ENCODE peak calls at places on chromosome 9, in six cellular contexts. One of them, this sample, is unnamed.

GRCh38 chr9:129761293-129761900 is 8.6 kb upstream of the PTGES start:
- DNase-seq in GM12878: no peak
- DNase-seq in SK-N-SH: no peak
- DNase-seq in PC-3: no peak
- DNase-seq in fibroblast of lung: peak; percentile 94
- DNase-seq in keratinocyte: no peak
- DNase-seq in this sample: no peak

GRCh38 chr9:22452415-22453010 is 5.9 kb downstream of the DMRTA1 start:
- DNase-seq in GM12878: no peak
- DNase-seq in SK-N-SH: no peak
- DNase-seq in PC-3: peak; percentile 67
- DNase-seq in fibroblast of lung: peak; percentile 44
- DNase-seq in keratinocyte: peak; percentile 15
- DNase-seq in this sample: peak; percentile 72

GRCh38 chr9:70420267-70421019 is 6.0 kb upstream of the KLF9 start:
- DNase-seq in GM12878: no peak
- DNase-seq in SK-N-SH: peak; percentile 78
- DNase-seq in PC-3: peak; percentile 52
- DNase-seq in fibroblast of lung: peak; percentile 95
- DNase-seq in keratinocyte: no peak
- DNase-seq in this sample: peak; percentile 94

GRCh38 chr9:16870606-16871357 is at the start of gene BNC2:
- DNase-seq in GM12878: no peak
- DNase-seq in SK-N-SH: peak; percentile 84
- DNase-seq in PC-3: peak; percentile 39
- DNase-seq in fibroblast of lung: peak; percentile 71
- DNase-seq in keratinocyte: no peak
- DNase-seq in this sample: peak; percentile 89

GRCh38 chr9:4638968-4639367 is 23.1 kb upstream of the PLPP6 start:
- DNase-seq in GM12878: no peak
- DNase-seq in SK-N-SH: no peak
- DNase-seq in PC-3: no peak
- DNase-seq in fibroblast of lung: no peak
- DNase-seq in keratinocyte: no peak
- DNase-seq in this sample: no peak

GRCh38 chr9:37413311-37413710 is 9.2 kb upstream of the GRHPR start:
- DNase-seq in GM12878: no peak
- DNase-seq in SK-N-SH: no peak
- DNase-seq in PC-3: no peak
- DNase-seq in fibroblast of lung: no peak
- DNase-seq in keratinocyte: no peak
- DNase-seq in this sample: no peak

GRCh38 chr9:91415290-91415689 is 8.3 kb downstream of the NFIL3 start:
- DNase-seq in GM12878: peak; percentile 32
- DNase-seq in SK-N-SH: no peak
- DNase-seq in PC-3: no peak
- DNase-seq in fibroblast of lung: no peak
- DNase-seq in keratinocyte: no peak
- DNase-seq in this sample: no peak

GRCh38 chr9:69891696-69892095 is 71.1 kb downstream of the CFAP95 start:
- DNase-seq in GM12878: no peak
- DNase-seq in SK-N-SH: no peak
- DNase-seq in PC-3: no peak
- DNase-seq in fibroblast of lung: no peak
- DNase-seq in keratinocyte: no peak
- DNase-seq in this sample: no peak

GRCh38 chr9:19298601-19299000 is 68.1 kb downstream of the DENND4C start:
- DNase-seq in GM12878: no peak
- DNase-seq in SK-N-SH: no peak
- DNase-seq in PC-3: no peak
- DNase-seq in fibroblast of lung: no peak
- DNase-seq in keratinocyte: no peak
- DNase-seq in this sample: no peak

GRCh38 chr9:18115131-18115530 is 358.8 kb upstream of the ADAMTSL1 start:
- DNase-seq in GM12878: no peak
- DNase-seq in SK-N-SH: no peak
- DNase-seq in PC-3: no peak
- DNase-seq in fibroblast of lung: no peak
- DNase-seq in keratinocyte: no peak
- DNase-seq in this sample: no peak

GRCh38 chr9:109315889-109316640 is 4.8 kb downstream of the EPB41L4B start:
- DNase-seq in GM12878: no peak
- DNase-seq in SK-N-SH: no peak
- DNase-seq in PC-3: peak; percentile 96
- DNase-seq in fibroblast of lung: peak; percentile 56
- DNase-seq in keratinocyte: peak; percentile 71
- DNase-seq in this sample: peak; percentile 61

GRCh38 chr9:136090768-136091581 is 4.1 kb downstream of the NACC2 start:
- DNase-seq in GM12878: no peak
- DNase-seq in SK-N-SH: peak; percentile 38
- DNase-seq in PC-3: no peak
- DNase-seq in fibroblast of lung: no peak
- DNase-seq in keratinocyte: no peak
- DNase-seq in this sample: peak; percentile 52

GRCh38 chr9:27865031-27865438 is 291.8 kb upstream of the C9orf72 start:
- DNase-seq in GM12878: no peak
- DNase-seq in SK-N-SH: no peak
- DNase-seq in PC-3: peak; percentile 44
- DNase-seq in fibroblast of lung: peak; percentile 4
- DNase-seq in keratinocyte: no peak
- DNase-seq in this sample: no peak

GRCh38 chr9:73348485-73348884 is 196.8 kb downstream of the ANXA1 start:
- DNase-seq in GM12878: no peak
- DNase-seq in SK-N-SH: no peak
- DNase-seq in PC-3: no peak
- DNase-seq in fibroblast of lung: no peak
- DNase-seq in keratinocyte: no peak
- DNase-seq in this sample: peak; percentile 63

GRCh38 chr9:27771803-27772545 is 198.7 kb upstream of the C9orf72 start:
- DNase-seq in GM12878: no peak
- DNase-seq in SK-N-SH: no peak
- DNase-seq in PC-3: peak; percentile 7
- DNase-seq in fibroblast of lung: no peak
- DNase-seq in keratinocyte: no peak
- DNase-seq in this sample: peak; percentile 87

GRCh38 chr9:105091004-105091640 is 153.3 kb upstream of the SLC44A1 start:
- DNase-seq in GM12878: no peak
- DNase-seq in SK-N-SH: no peak
- DNase-seq in PC-3: no peak
- DNase-seq in fibroblast of lung: no peak
- DNase-seq in keratinocyte: no peak
- DNase-seq in this sample: no peak

GRCh38 chr9:105089874-105090273 is 154.6 kb upstream of the SLC44A1 start:
- DNase-seq in GM12878: no peak
- DNase-seq in SK-N-SH: no peak
- DNase-seq in PC-3: no peak
- DNase-seq in fibroblast of lung: no peak
- DNase-seq in keratinocyte: no peak
- DNase-seq in this sample: no peak

GRCh38 chr9:105088499-105088898 is 156.0 kb upstream of the SLC44A1 start:
- DNase-seq in GM12878: no peak
- DNase-seq in SK-N-SH: no peak
- DNase-seq in PC-3: no peak
- DNase-seq in fibroblast of lung: no peak
- DNase-seq in keratinocyte: no peak
- DNase-seq in this sample: no peak

GRCh38 chr9:105098370-105098769 is 146.1 kb upstream of the SLC44A1 start:
- DNase-seq in GM12878: no peak
- DNase-seq in SK-N-SH: no peak
- DNase-seq in PC-3: no peak
- DNase-seq in fibroblast of lung: no peak
- DNase-seq in keratinocyte: no peak
- DNase-seq in this sample: no peak

DNA sequence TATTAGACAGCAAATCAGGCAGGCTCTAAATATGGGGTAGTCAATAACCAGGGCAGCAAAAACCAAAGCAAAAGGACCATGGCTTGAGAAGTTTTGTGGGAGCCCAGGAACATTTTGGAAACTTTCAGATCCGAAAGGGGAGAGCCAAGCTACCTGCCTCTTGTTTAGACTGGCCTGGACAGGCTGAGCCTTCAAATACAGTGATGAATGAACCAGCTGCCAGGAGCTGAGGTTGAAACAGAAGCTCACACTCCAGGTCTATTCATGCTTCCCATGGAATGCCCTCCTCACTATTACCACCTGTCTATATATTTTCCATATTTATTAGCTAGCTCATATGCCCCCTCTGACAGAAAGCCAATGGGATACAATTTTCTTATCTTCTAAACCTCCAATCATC is 150.8 kb upstream of the SLC44A1 start:
- DNase-seq in GM12878: no peak
- DNase-seq in SK-N-SH: no peak
- DNase-seq in PC-3: no peak
- DNase-seq in fibroblast of lung: no peak
- DNase-seq in keratinocyte: no peak
- DNase-seq in this sample: no peak
- H3K27ac ChIP-seq in GM12878: no peak overlapping the region
- H3K27ac ChIP-seq in SK-N-SH: no peak overlapping the region
- H3K27ac ChIP-seq in PC-3: no peak overlapping the region
- H3K27ac ChIP-seq in fibroblast of lung: no peak overlapping the region
- H3K27ac ChIP-seq in keratinocyte: no peak overlapping the region
- H3K27ac ChIP-seq in this sample: no peak overlapping the region

GRCh38 chr9:98591696-98592095 is 117.0 kb downstream of the GABBR2 start:
- DNase-seq in GM12878: no peak
- DNase-seq in SK-N-SH: no peak
- DNase-seq in PC-3: no peak
- DNase-seq in fibroblast of lung: no peak
- DNase-seq in keratinocyte: no peak
- DNase-seq in this sample: no peak
- H3K36me3 ChIP-seq in GM12878: no peaks in the 10 kb centered on the region
- H3K36me3 ChIP-seq in SK-N-SH: no peaks in the 10 kb centered on the region
- H3K36me3 ChIP-seq in PC-3: no peaks in the 10 kb centered on the region
- H3K36me3 ChIP-seq in fibroblast of lung: no peaks in the 10 kb centered on the region
- H3K36me3 ChIP-seq in keratinocyte: no peaks in the 10 kb centered on the region
- H3K36me3 ChIP-seq in this sample: no peaks in the 10 kb centered on the region

GRCh38 chr9:124209279-124209678 is 48.5 kb upstream of the NEK6 start:
- DNase-seq in GM12878: no peak
- DNase-seq in SK-N-SH: no peak
- DNase-seq in PC-3: no peak
- DNase-seq in fibroblast of lung: no peak
- DNase-seq in keratinocyte: no peak
- DNase-seq in this sample: peak; percentile 84
- H3K9ac ChIP-seq in GM12878: no peak overlapping the region
- H3K9ac ChIP-seq in SK-N-SH: no peak overlapping the region
- H3K9ac ChIP-seq in PC-3: no peak overlapping the region
- H3K9ac ChIP-seq in fibroblast of lung: no peak overlapping the region
- H3K9ac ChIP-seq in keratinocyte: no peak overlapping the region
- H3K9ac ChIP-seq in this sample: no peak overlapping the region

DNA sequence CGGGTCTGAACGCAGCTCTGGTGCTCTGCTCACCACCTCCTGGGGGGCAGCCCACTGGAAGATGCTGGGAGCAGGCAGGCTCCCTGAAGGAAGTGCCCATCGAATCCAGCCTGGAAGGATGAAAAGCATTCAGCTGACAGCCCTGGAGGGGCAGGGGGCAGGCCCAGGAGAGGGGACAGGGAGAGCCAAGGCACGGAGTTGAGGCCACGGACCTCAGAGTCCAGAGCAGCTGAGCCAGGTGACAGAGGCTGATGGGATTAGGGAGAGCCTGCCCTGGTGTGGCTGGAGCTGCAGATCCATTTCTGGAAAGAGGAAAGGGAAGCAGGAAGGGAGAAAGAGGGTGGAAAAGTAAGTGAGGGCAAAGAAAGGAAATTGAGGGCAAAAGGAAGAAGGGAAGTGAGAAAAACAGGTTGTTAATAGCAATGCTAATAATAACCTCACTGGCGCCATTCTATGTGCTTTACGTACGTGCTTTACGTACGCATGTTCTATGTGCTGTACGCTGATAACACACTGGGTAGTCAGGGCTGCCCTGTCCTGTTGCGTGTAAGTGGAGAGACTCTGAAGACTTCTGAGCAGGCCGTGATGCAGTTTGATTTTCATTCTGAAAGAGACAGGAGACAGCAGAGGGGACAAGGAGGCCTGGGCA is 52.6 kb downstream of the LMX1B start:
- DNase-seq in GM12878: peak; percentile 20
- DNase-seq in SK-N-SH: no peak
- DNase-seq in PC-3: no peak
- DNase-seq in fibroblast of lung: no peak
- DNase-seq in keratinocyte: no peak
- DNase-seq in this sample: no peak
- H3K27ac ChIP-seq in GM12878: no peak overlapping the region
- H3K27ac ChIP-seq in SK-N-SH: no peak overlapping the region
- H3K27ac ChIP-seq in PC-3: no peak overlapping the region
- H3K27ac ChIP-seq in fibroblast of lung: no peak overlapping the region
- H3K27ac ChIP-seq in keratinocyte: no peak overlapping the region
- H3K27ac ChIP-seq in this sample: peak overlapping the region; percentile 83

DNA sequence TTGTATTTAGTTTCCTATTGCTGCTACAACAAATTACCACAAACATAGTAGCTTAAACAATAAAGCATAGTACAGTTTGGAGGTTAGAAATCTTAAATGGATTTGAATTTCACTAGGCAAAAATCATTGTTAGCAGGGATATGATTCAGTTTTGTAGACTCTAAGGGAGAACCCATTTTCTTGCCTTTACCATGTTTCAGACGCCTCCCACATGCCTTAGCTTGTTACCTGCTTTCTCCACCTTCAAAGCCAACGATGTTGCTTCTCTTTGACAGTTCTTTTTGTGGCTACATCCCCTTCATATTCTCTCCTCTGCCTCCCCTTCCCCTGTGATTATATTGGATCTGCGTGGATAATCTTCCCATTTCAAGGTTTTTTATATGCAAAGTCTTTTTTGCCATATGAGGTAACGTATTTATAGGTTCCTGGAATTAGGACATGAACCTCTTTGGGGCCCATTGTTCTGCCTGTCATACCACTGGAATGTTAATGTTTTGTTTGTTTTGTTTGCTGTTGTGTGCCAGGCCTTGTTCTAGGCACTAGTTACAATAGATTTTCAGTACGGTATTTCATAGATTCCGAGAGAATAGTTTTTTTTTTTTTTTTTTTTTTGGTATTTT is 54.1 kb downstream of the UHRF2 start:
- DNase-seq in GM12878: no peak
- DNase-seq in SK-N-SH: no peak
- DNase-seq in PC-3: no peak
- DNase-seq in fibroblast of lung: no peak
- DNase-seq in keratinocyte: no peak
- DNase-seq in this sample: no peak
- H3K36me3 ChIP-seq in GM12878: peaks cover 15% of the 10 kb centered on the region
- H3K36me3 ChIP-seq in SK-N-SH: peaks cover 66% of the 10 kb centered on the region
- H3K36me3 ChIP-seq in PC-3: peaks cover 7% of the 10 kb centered on the region
- H3K36me3 ChIP-seq in fibroblast of lung: peaks cover 2% of the 10 kb centered on the region
- H3K36me3 ChIP-seq in keratinocyte: no peaks in the 10 kb centered on the region
- H3K36me3 ChIP-seq in this sample: peaks cover 48% of the 10 kb centered on the region

GRCh38 chr9:89418112-89418872 is 79.6 kb downstream of the SEMA4D start:
- DNase-seq in GM12878: no peak
- DNase-seq in SK-N-SH: no peak
- DNase-seq in PC-3: no peak
- DNase-seq in fibroblast of lung: no peak
- DNase-seq in keratinocyte: no peak
- DNase-seq in this sample: no peak
- H3K9ac ChIP-seq in GM12878: peak overlapping the region; percentile 66
- H3K9ac ChIP-seq in SK-N-SH: no peak overlapping the region
- H3K9ac ChIP-seq in PC-3: no peak overlapping the region
- H3K9ac ChIP-seq in fibroblast of lung: no peak overlapping the region
- H3K9ac ChIP-seq in keratinocyte: no peak overlapping the region
- H3K9ac ChIP-seq in this sample: no peak overlapping the region

This sample was measured in endodermal cell.